ENCODE peak calls at places on chromosome 1, in ten cellular contexts. O is KG1; K is stimulated activated CD4-positive, alpha-beta T cell treated with anti-CD3 and anti-CD28 coated beads, Interleukin-4, amount 100 ng/mL, for 24 hours; N is heart right ventricle; M is H54; C is GM12892; Q is activated CD4-positive, alpha-beta T cell treated with anti-CD3 and anti-CD28 coated beads, Interleukin-2, amount 10 ng/mL, durations not matched to agents 7 days and 5 days; X is neural crest cell; P is activated CD8-positive, alpha-beta memory T cell treated with anti-CD3 and anti-CD28 coated beads for 48 hours; J is adrenal gland. D is an unnamed sample.

GRCh38 chr1:86436041-86436440 is 12.1 kb downstream of the CLCA2 start:
- DNase-seq in C (no peak), Q (no peak), J (no peak), K (no peak), P (no peak), X (no peak), N (no peak), M (no peak), O (no peak), D (no peak)

GRCh38 chr1:44485229-44485932 is 80.3 kb downstream of the RNF220 start:
- DNase-seq in K (no peak), M (peak), P (no peak), N (no peak), J (no peak), O (peak), C (no peak), Q (no peak), X (no peak), D (no peak)

GRCh38 chr1:154666051-154666793 is 58.2 kb upstream of the ADAR start:
- DNase-seq in M (no peak), X (no peak), C (no peak), O (no peak), N (no peak), P (no peak), K (no peak), Q (no peak), J (no peak), D (no peak)

GRCh38 chr1:93222987-93223675 is 42.6 kb downstream of the CCDC18 start:
- DNase-seq in J (no peak), K (no peak), C (no peak), N (no peak), P (no peak), M (no peak), X (no peak), O (no peak), Q (no peak), D (no peak)

GRCh38 chr1:31700468-31701136 is 3.2 kb downstream of the COL16A1 start:
- DNase-seq in P (no peak), Q (no peak), M (no peak), X (no peak), J (no peak), C (no peak), K (no peak), N (no peak), O (no peak), D (no peak)

GRCh38 chr1:173768827-173769226 is 54.0 kb downstream of the KLHL20 start:
- DNase-seq in C (no peak), P (no peak), J (no peak), M (no peak), N (no peak), K (no peak), O (no peak), Q (no peak), X (no peak), D (no peak)

GRCh38 chr1:42816600-42817439 is at the start of the genes ERMAP and SVBP:
- DNase-seq in C (peak), X (peak), N (peak), O (peak), Q (peak), K (peak), J (peak), M (peak), P (peak), D (peak)

GRCh38 chr1:33711511-33711910 is 152.4 kb upstream of the HMGB4 start:
- DNase-seq in Q (no peak), K (no peak), O (no peak), J (no peak), X (no peak), M (no peak), P (no peak), N (no peak), C (no peak), D (no peak)

GRCh38 chr1:35447278-35447677 is 109.9 kb downstream of the KIAA0319L start:
- DNase-seq in O (no peak), C (no peak), X (no peak), K (no peak), N (no peak), P (no peak), J (no peak), Q (no peak), M (no peak), D (no peak)

GRCh38 chr1:151372411-151372934 is at the start of gene SELENBP1:
- DNase-seq in N (peak), K (no peak), M (peak), C (no peak), P (no peak), X (peak), O (no peak), J (peak), Q (no peak), D (no peak)

GRCh38 chr1:2784854-2785630 is 16.5 kb downstream of the TTC34 start:
- DNase-seq in Q (no peak), X (no peak), P (no peak), N (no peak), O (no peak), J (no peak), K (no peak), M (no peak), C (peak), D (no peak)

GRCh38 chr1:109573785-109574184 is 25.4 kb downstream of the GNAI3 start:
- DNase-seq in P (no peak), Q (no peak), K (no peak), J (no peak), C (no peak), M (no peak), O (no peak), X (no peak), N (no peak), D (no peak)

GRCh38 chr1:37265786-37266667 is 208.4 kb upstream of the ZC3H12A start:
- DNase-seq in J (no peak), K (no peak), X (no peak), P (no peak), Q (no peak), O (no peak), C (no peak), M (no peak), N (no peak), D (no peak)